ENCODE peak calls at places on chromosomes 12 and 14, in ten cellular contexts. One of them, this sample, is unnamed.

GRCh38 chr12:71411635-71412034 is 28.0 kb upstream of the LGR5 start:
- DNase-seq in BJ: no peak
- DNase-seq in H7: no peak
- DNase-seq in HepG2: peak; percentile 41
- DNase-seq in cardiac fibroblast: no peak
- DNase-seq in aorta: no peak
- DNase-seq in dorsolateral prefrontal cortex: no peak
- DNase-seq in lower leg skin: no peak
- DNase-seq in astrocyte of the spinal cord: no peak
- DNase-seq in fibroblast of the aortic adventitia: no peak
- DNase-seq in this sample: no peak

GRCh38 chr14:61662437-61663311 is 32.6 kb upstream of the HIF1A start:
- DNase-seq in BJ: no peak
- DNase-seq in H7: no peak
- DNase-seq in HepG2: peak; percentile 59
- DNase-seq in cardiac fibroblast: peak; percentile 89
- DNase-seq in aorta: no peak
- DNase-seq in dorsolateral prefrontal cortex: no peak
- DNase-seq in lower leg skin: peak; percentile 29
- DNase-seq in astrocyte of the spinal cord: peak; percentile 76
- DNase-seq in fibroblast of the aortic adventitia: peak; percentile 66
- DNase-seq in this sample: no peak

GRCh38 chr14:23284654-23285529 is 1.0 kb downstream of the HOMEZ start:
- DNase-seq in BJ: no peak
- DNase-seq in H7: no peak
- DNase-seq in HepG2: peak; percentile 39
- DNase-seq in cardiac fibroblast: peak; percentile 26
- DNase-seq in aorta: no peak
- DNase-seq in dorsolateral prefrontal cortex: no peak
- DNase-seq in lower leg skin: no peak
- DNase-seq in astrocyte of the spinal cord: no peak
- DNase-seq in fibroblast of the aortic adventitia: peak; percentile 35
- DNase-seq in this sample: no peak

GRCh38 chr14:91477388-91477787 is 32.7 kb downstream of the PPP4R3A start:
- DNase-seq in BJ: no peak
- DNase-seq in H7: no peak
- DNase-seq in HepG2: no peak
- DNase-seq in cardiac fibroblast: no peak
- DNase-seq in aorta: no peak
- DNase-seq in dorsolateral prefrontal cortex: no peak
- DNase-seq in lower leg skin: no peak
- DNase-seq in astrocyte of the spinal cord: no peak
- DNase-seq in fibroblast of the aortic adventitia: no peak
- DNase-seq in this sample: no peak

GRCh38 chr14:75542585-75543091 is 20.4 kb downstream of the BATF start:
- DNase-seq in BJ: no peak
- DNase-seq in H7: peak; percentile 63
- DNase-seq in HepG2: no peak
- DNase-seq in cardiac fibroblast: peak; percentile 64
- DNase-seq in aorta: peak; percentile 91
- DNase-seq in dorsolateral prefrontal cortex: no peak
- DNase-seq in lower leg skin: peak; percentile 73
- DNase-seq in astrocyte of the spinal cord: no peak
- DNase-seq in fibroblast of the aortic adventitia: peak; percentile 60
- DNase-seq in this sample: peak; percentile 87

GRCh38 chr12:43255642-43256041 is 296.4 kb downstream of the ADAMTS20 start:
- DNase-seq in BJ: no peak
- DNase-seq in H7: no peak
- DNase-seq in HepG2: no peak
- DNase-seq in cardiac fibroblast: no peak
- DNase-seq in aorta: no peak
- DNase-seq in dorsolateral prefrontal cortex: no peak
- DNase-seq in lower leg skin: no peak
- DNase-seq in astrocyte of the spinal cord: no peak
- DNase-seq in fibroblast of the aortic adventitia: no peak
- DNase-seq in this sample: no peak

GRCh38 chr12:2997989-2998670 is 38.9 kb downstream of the TEAD4 start:
- DNase-seq in BJ: no peak
- DNase-seq in H7: peak; percentile 55
- DNase-seq in HepG2: no peak
- DNase-seq in cardiac fibroblast: no peak
- DNase-seq in aorta: no peak
- DNase-seq in dorsolateral prefrontal cortex: no peak
- DNase-seq in lower leg skin: no peak
- DNase-seq in astrocyte of the spinal cord: no peak
- DNase-seq in fibroblast of the aortic adventitia: peak; percentile 28
- DNase-seq in this sample: no peak

GRCh38 chr14:59919582-59920377 is at the start of gene LRRC9:
- DNase-seq in BJ: no peak
- DNase-seq in H7: peak; percentile 88
- DNase-seq in HepG2: peak; percentile 93
- DNase-seq in cardiac fibroblast: peak; percentile 2
- DNase-seq in aorta: peak; percentile 51
- DNase-seq in dorsolateral prefrontal cortex: peak; percentile 55
- DNase-seq in lower leg skin: no peak
- DNase-seq in astrocyte of the spinal cord: peak; percentile 37
- DNase-seq in fibroblast of the aortic adventitia: no peak
- DNase-seq in this sample: peak; percentile 58

GRCh38 chr14:34678306-34678705 is 36.1 kb downstream of the CFL2 start:
- DNase-seq in BJ: no peak
- DNase-seq in H7: no peak
- DNase-seq in HepG2: no peak
- DNase-seq in cardiac fibroblast: peak; percentile 69
- DNase-seq in aorta: no peak
- DNase-seq in dorsolateral prefrontal cortex: no peak
- DNase-seq in lower leg skin: no peak
- DNase-seq in astrocyte of the spinal cord: peak; percentile 29
- DNase-seq in fibroblast of the aortic adventitia: peak; percentile 32
- DNase-seq in this sample: no peak

GRCh38 chr12:15227004-15227679 is 5.9 kb upstream of the RERG start:
- DNase-seq in BJ: no peak
- DNase-seq in H7: peak; percentile 26
- DNase-seq in HepG2: peak; percentile 42
- DNase-seq in cardiac fibroblast: peak; percentile 88
- DNase-seq in aorta: peak; percentile 71
- DNase-seq in dorsolateral prefrontal cortex: no peak
- DNase-seq in lower leg skin: no peak
- DNase-seq in astrocyte of the spinal cord: peak; percentile 65
- DNase-seq in fibroblast of the aortic adventitia: peak; percentile 64
- DNase-seq in this sample: peak; percentile 52

GRCh38 chr12:70364695-70365397 is 1.2 kb upstream of the KCNMB4 start:
- DNase-seq in BJ: no peak
- DNase-seq in H7: peak; percentile 24
- DNase-seq in HepG2: no peak
- DNase-seq in cardiac fibroblast: no peak
- DNase-seq in aorta: no peak
- DNase-seq in dorsolateral prefrontal cortex: no peak
- DNase-seq in lower leg skin: no peak
- DNase-seq in astrocyte of the spinal cord: no peak
- DNase-seq in fibroblast of the aortic adventitia: no peak
- DNase-seq in this sample: no peak

DNA sequence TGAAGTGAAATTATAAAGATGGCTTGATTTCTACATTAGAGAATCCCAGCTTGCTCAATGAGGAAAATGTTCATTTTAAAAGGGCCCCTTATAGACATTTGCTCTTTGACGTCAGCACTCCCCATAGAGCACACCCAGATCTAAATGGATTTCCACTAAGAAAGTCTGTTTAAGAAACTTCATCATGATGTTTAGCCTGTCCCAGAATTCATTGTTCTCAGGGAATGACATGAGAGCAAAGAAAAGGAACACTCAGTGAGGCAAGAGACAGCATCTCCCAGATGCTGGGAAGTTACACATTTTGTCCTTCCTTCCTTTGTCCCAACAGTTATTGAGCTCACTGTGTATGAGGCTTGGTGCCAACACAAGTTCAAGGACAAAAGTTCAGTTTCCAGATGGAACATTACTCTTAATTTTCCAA is 4.9 kb downstream of the PHLDA1 start:
- DNase-seq in BJ: no peak
- DNase-seq in H7: no peak
- DNase-seq in HepG2: peak; percentile 61
- DNase-seq in cardiac fibroblast: peak; percentile 87
- DNase-seq in aorta: no peak
- DNase-seq in dorsolateral prefrontal cortex: no peak
- DNase-seq in lower leg skin: no peak
- DNase-seq in astrocyte of the spinal cord: peak; percentile 73
- DNase-seq in fibroblast of the aortic adventitia: peak; percentile 73
- DNase-seq in this sample: no peak
- H3K4me3 ChIP-seq in BJ: no peak overlapping the region
- H3K4me3 ChIP-seq in H7: no peak overlapping the region
- H3K4me3 ChIP-seq in HepG2: no peak overlapping the region
- H3K4me3 ChIP-seq in cardiac fibroblast: no peak overlapping the region
- H3K4me3 ChIP-seq in aorta: no peak overlapping the region
- H3K4me3 ChIP-seq in dorsolateral prefrontal cortex: no peak overlapping the region
- H3K4me3 ChIP-seq in lower leg skin: no peak overlapping the region
- H3K4me3 ChIP-seq in astrocyte of the spinal cord: peak overlapping the region; percentile 98
- H3K4me3 ChIP-seq in fibroblast of the aortic adventitia: peak overlapping the region; percentile 36
- H3K4me3 ChIP-seq in this sample: no peak overlapping the region

DNA sequence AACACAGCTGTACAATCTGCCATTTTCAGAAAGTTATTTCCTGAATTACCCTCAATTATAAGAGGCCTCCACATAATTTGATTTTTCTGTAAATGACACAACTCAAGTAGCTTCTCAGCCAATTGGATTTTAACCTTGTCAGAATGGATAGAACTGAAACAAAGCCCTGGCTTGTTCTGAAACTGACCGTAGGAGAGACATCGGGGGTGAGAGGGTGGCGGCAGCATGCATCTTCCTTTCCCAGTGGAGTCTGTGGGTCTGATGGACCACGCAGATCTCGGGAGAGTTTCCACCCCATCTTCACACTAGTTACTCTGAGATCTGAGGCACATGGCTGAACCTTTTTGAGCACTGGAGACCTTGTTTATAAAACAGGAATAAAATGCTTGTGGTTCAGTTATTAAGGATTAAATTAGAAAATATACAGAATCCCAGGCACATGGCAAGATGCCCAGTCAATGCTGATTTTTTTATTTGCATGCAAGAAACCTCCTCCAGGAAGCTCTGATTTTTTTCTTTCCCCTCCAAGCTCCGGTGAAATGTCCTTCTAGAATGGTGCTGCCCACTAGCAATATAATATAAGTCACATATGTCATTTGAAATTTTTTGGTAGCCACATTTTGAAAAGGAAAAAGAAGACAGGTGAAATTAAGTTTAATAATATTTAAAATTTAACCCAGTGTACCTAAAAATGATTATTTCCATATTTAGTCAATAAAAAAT is 153.9 kb downstream of the CHST11 start:
- DNase-seq in BJ: no peak
- DNase-seq in H7: no peak
- DNase-seq in HepG2: no peak
- DNase-seq in cardiac fibroblast: no peak
- DNase-seq in aorta: no peak
- DNase-seq in dorsolateral prefrontal cortex: no peak
- DNase-seq in lower leg skin: no peak
- DNase-seq in astrocyte of the spinal cord: no peak
- DNase-seq in fibroblast of the aortic adventitia: no peak
- DNase-seq in this sample: no peak
- H3K4me3 ChIP-seq in BJ: no peak overlapping the region
- H3K4me3 ChIP-seq in H7: no peak overlapping the region
- H3K4me3 ChIP-seq in HepG2: no peak overlapping the region
- H3K4me3 ChIP-seq in cardiac fibroblast: no peak overlapping the region
- H3K4me3 ChIP-seq in aorta: no peak overlapping the region
- H3K4me3 ChIP-seq in dorsolateral prefrontal cortex: no peak overlapping the region
- H3K4me3 ChIP-seq in lower leg skin: no peak overlapping the region
- H3K4me3 ChIP-seq in astrocyte of the spinal cord: no peak overlapping the region
- H3K4me3 ChIP-seq in fibroblast of the aortic adventitia: no peak overlapping the region
- H3K4me3 ChIP-seq in this sample: no peak overlapping the region

GRCh38 chr14:37587881-37588666 is 7.0 kb downstream of the FOXA1 start:
- DNase-seq in BJ: no peak
- DNase-seq in H7: peak; percentile 87
- DNase-seq in HepG2: peak; percentile 68
- DNase-seq in cardiac fibroblast: no peak
- DNase-seq in aorta: no peak
- DNase-seq in dorsolateral prefrontal cortex: no peak
- DNase-seq in lower leg skin: no peak
- DNase-seq in astrocyte of the spinal cord: no peak
- DNase-seq in fibroblast of the aortic adventitia: no peak
- DNase-seq in this sample: no peak

GRCh38 chr14:37585971-37586759 is 8.9 kb downstream of the FOXA1 start:
- DNase-seq in BJ: no peak
- DNase-seq in H7: peak; percentile 26
- DNase-seq in HepG2: no peak
- DNase-seq in cardiac fibroblast: no peak
- DNase-seq in aorta: no peak
- DNase-seq in dorsolateral prefrontal cortex: no peak
- DNase-seq in lower leg skin: no peak
- DNase-seq in astrocyte of the spinal cord: peak; percentile 3
- DNase-seq in fibroblast of the aortic adventitia: no peak
- DNase-seq in this sample: no peak

GRCh38 chr14:37586783-37587428 is 8.1 kb downstream of the FOXA1 start:
- DNase-seq in BJ: no peak
- DNase-seq in H7: no peak
- DNase-seq in HepG2: no peak
- DNase-seq in cardiac fibroblast: no peak
- DNase-seq in aorta: no peak
- DNase-seq in dorsolateral prefrontal cortex: no peak
- DNase-seq in lower leg skin: no peak
- DNase-seq in astrocyte of the spinal cord: no peak
- DNase-seq in fibroblast of the aortic adventitia: no peak
- DNase-seq in this sample: no peak

GRCh38 chr14:37588667-37588955 is 6.4 kb downstream of the FOXA1 start:
- DNase-seq in BJ: no peak
- DNase-seq in H7: no peak
- DNase-seq in HepG2: peak; percentile 58
- DNase-seq in cardiac fibroblast: no peak
- DNase-seq in aorta: no peak
- DNase-seq in dorsolateral prefrontal cortex: no peak
- DNase-seq in lower leg skin: no peak
- DNase-seq in astrocyte of the spinal cord: no peak
- DNase-seq in fibroblast of the aortic adventitia: no peak
- DNase-seq in this sample: no peak

DNA sequence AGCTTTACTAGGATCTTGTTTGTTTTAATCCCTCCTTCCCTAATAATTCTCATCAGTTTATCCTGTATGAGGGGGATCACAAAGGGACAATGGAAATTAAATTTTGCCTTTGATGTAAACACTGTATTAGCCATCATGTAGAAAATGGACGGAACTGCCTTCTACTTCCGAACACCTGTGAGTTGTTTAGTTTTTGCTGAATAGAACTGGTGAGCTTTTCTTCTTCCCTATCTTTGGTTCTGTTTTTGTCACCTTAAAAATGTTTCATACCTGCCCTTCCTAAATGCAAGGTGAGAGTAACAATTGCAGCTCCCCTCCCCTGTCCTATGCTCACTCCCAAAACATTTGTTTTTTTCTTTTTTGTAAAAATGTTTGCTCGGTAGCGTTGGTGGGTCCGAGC is 7.6 kb downstream of the FOXA1 start:
- DNase-seq in BJ: no peak
- DNase-seq in H7: no peak
- DNase-seq in HepG2: no peak
- DNase-seq in cardiac fibroblast: no peak
- DNase-seq in aorta: no peak
- DNase-seq in dorsolateral prefrontal cortex: no peak
- DNase-seq in lower leg skin: no peak
- DNase-seq in astrocyte of the spinal cord: no peak
- DNase-seq in fibroblast of the aortic adventitia: no peak
- DNase-seq in this sample: no peak
- H3K4me3 ChIP-seq in BJ: no peak overlapping the region
- H3K4me3 ChIP-seq in H7: no peak overlapping the region
- H3K4me3 ChIP-seq in HepG2: peak overlapping the region; percentile 91
- H3K4me3 ChIP-seq in cardiac fibroblast: no peak overlapping the region
- H3K4me3 ChIP-seq in aorta: no peak overlapping the region
- H3K4me3 ChIP-seq in dorsolateral prefrontal cortex: no peak overlapping the region
- H3K4me3 ChIP-seq in lower leg skin: no peak overlapping the region
- H3K4me3 ChIP-seq in astrocyte of the spinal cord: no peak overlapping the region
- H3K4me3 ChIP-seq in fibroblast of the aortic adventitia: no peak overlapping the region
- H3K4me3 ChIP-seq in this sample: peak overlapping the region; percentile 60

GRCh38 chr12:55725556-55725955 is 3.3 kb downstream of the CD63 start:
- DNase-seq in BJ: no peak
- DNase-seq in H7: no peak
- DNase-seq in HepG2: no peak
- DNase-seq in cardiac fibroblast: no peak
- DNase-seq in aorta: peak; percentile 24
- DNase-seq in dorsolateral prefrontal cortex: no peak
- DNase-seq in lower leg skin: no peak
- DNase-seq in astrocyte of the spinal cord: no peak
- DNase-seq in fibroblast of the aortic adventitia: no peak
- DNase-seq in this sample: no peak
- H3K4me3 ChIP-seq in BJ: no peak overlapping the region
- H3K4me3 ChIP-seq in H7: no peak overlapping the region
- H3K4me3 ChIP-seq in HepG2: no peak overlapping the region
- H3K4me3 ChIP-seq in cardiac fibroblast: no peak overlapping the region
- H3K4me3 ChIP-seq in aorta: no peak overlapping the region
- H3K4me3 ChIP-seq in dorsolateral prefrontal cortex: no peak overlapping the region
- H3K4me3 ChIP-seq in lower leg skin: no peak overlapping the region
- H3K4me3 ChIP-seq in astrocyte of the spinal cord: no peak overlapping the region
- H3K4me3 ChIP-seq in fibroblast of the aortic adventitia: peak overlapping the region; percentile 19
- H3K4me3 ChIP-seq in this sample: no peak overlapping the region

This sample was measured in lower lobe of right lung.